ENCODE peak calls at places on chromosomes 5 and 9, in six cellular contexts. Y is HepG2, U is esophagus muscularis mucosa, N is HCT116, G is breast epithelium, X is stomach. J is an unnamed sample.

GRCh38 chr9:72856985-72857631 is 95.7 kb downstream of the ALDH1A1 start:
- DNase-seq in U (no peak), N (peak), G (no peak), Y (peak), X (peak), J (peak)

GRCh38 chr5:113607361-113607760 is 93.9 kb downstream of the YTHDC2 start:
- DNase-seq in U (no peak), N (no peak), X (no peak), G (no peak), Y (no peak), J (no peak)

GRCh38 chr9:128689293-128689770 is 310 bp downstream of the SET start:
- DNase-seq in G (peak), N (no peak), Y (no peak), U (no peak), X (peak), J (peak)

GRCh38 chr5:151718168-151718567 is 31.5 kb upstream of the SPARC start:
- DNase-seq in X (no peak), N (no peak), U (no peak), Y (no peak), G (no peak), J (no peak)

GRCh38 chr5:90161399-90161798 is 248.2 kb downstream of the CETN3 start:
- DNase-seq in Y (peak), X (peak), N (peak), G (no peak), U (no peak), J (no peak)

GRCh38 chr5:1529498-1529897 is 5.7 kb upstream of the LPCAT1 start:
- DNase-seq in Y (no peak), X (no peak), N (no peak), G (no peak), U (no peak), J (no peak)

GRCh38 chr9:89468271-89468960 is 29.5 kb downstream of the SEMA4D start:
- DNase-seq in X (no peak), U (no peak), Y (no peak), G (no peak), N (no peak), J (no peak)

GRCh38 chr9:21017092-21017491 is 14.3 kb downstream of the HACD4 start:
- DNase-seq in N (no peak), U (no peak), Y (no peak), X (no peak), G (no peak), J (no peak)

GRCh38 chr5:417765-418559 is 25.0 kb upstream of the EXOC3 start:
- DNase-seq in X (no peak), N (no peak), Y (no peak), U (no peak), G (no peak), J (no peak)

GRCh38 chr9:119853126-119853525 is 483.9 kb upstream of the BRINP1 start:
- DNase-seq in G (no peak), U (no peak), Y (no peak), X (no peak), N (no peak), J (peak)

GRCh38 chr9:71822455-71822854 is 54.1 kb upstream of the CEMIP2 start:
- DNase-seq in U (no peak), X (no peak), G (no peak), Y (no peak), N (no peak), J (no peak)

GRCh38 chr9:95509851-95510529 is 6.8 kb downstream of the PTCH1 start:
- DNase-seq in X (no peak), Y (no peak), G (no peak), N (no peak), U (no peak), J (no peak)

GRCh38 chr9:106019017-106019692 is 324.8 kb downstream of the TMEM38B start:
- DNase-seq in N (no peak), G (no peak), U (no peak), Y (peak), X (no peak), J (no peak)

GRCh38 chr9:97632406-97632991 is 669 bp downstream of the TSTD2 start:
- DNase-seq in X (peak), Y (no peak), N (no peak), U (no peak), G (peak), J (peak)

GRCh38 chr9:116061546-116062205 is 91.9 kb upstream of the PAPPA start:
- DNase-seq in N (no peak), Y (no peak), G (no peak), U (no peak), X (no peak), J (no peak)
- TF ChIP-seq POLR2AphosphoS5 in N (no peak), Y (no peak), G (no peak), U (no peak), X (no peak), J (no peak)

DNA sequence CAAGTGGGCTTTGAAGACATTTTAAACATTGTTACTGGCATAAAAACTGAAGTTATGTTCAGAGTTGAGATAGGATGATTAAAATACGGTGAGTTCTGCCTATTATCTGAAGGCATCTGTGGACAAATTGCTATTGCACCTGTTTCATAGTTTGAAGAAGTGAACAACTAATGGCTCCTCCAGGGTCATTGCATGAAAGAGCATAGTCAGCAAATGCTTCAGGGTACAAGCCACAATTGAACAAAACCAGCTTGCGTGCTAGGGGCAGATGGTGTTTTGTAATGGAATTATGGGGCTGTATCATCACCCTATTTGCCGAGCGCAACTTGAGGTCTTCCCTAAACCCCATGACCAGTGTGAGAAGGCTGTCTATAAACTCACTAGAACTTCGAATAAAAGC is 369.1 kb downstream of the MTRR start:
- DNase-seq in U (no peak), G (no peak), N (no peak), Y (no peak), X (no peak), J (no peak)
- TF ChIP-seq POLR2A in U (no peak), G (no peak), N (no peak), Y (no peak), X (no peak), J (no peak)

GRCh38 chr5:40911278-40911677 is 2.0 kb downstream of the C7 start:
- DNase-seq in X (no peak), N (no peak), U (no peak), Y (no peak), G (no peak), J (no peak)

GRCh38 chr5:40906351-40906751 is 2.9 kb upstream of the C7 start:
- DNase-seq in Y (peak), G (no peak), X (no peak), U (no peak), N (no peak), J (no peak)

GRCh38 chr5:40904994-40905306 is 4.3 kb upstream of the C7 start:
- DNase-seq in Y (no peak), N (no peak), G (no peak), X (no peak), U (no peak), J (no peak)

GRCh38 chr5:40909723-40910122 is 426 bp downstream of the C7 start:
- DNase-seq in G (no peak), X (no peak), U (no peak), Y (peak), N (no peak), J (no peak)

DNA sequence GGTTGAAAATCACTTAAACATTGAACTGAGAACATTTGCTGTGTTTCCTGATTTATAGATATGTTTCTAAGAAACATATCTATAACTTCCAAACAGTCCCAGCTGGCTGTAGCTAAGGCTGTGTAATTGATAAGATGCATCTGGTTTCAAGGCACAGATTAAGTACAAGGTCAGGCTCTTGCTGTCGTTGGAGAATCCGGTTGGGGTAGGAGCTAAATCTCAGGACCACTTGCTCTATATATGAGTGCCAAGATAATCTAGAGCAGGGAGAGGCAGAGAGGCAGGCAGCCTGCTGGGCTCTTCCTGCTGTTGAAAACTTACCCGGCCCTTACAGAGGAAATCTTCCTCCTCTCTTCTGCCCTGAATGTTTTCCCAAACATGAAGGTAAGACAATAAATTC is at the start of gene C7:
- DNase-seq in U (no peak), X (no peak), N (no peak), G (no peak), Y (peak), J (no peak)
- TF ChIP-seq POLR2AphosphoS5 in U (no peak), X (no peak), N (no peak), G (no peak), Y (no peak), J (no peak)

GRCh38 chr5:159206368-159206767 is 3.0 kb downstream of the RNF145 start:
- DNase-seq in G (no peak), N (no peak), X (no peak), Y (no peak), U (no peak), J (no peak)

GRCh38 chr5:159208508-159209437 is 580 bp downstream of the RNF145 start:
- DNase-seq in X (peak), U (no peak), G (no peak), N (no peak), Y (peak), J (peak)

GRCh38 chr5:159207222-159207615 is 2.1 kb downstream of the RNF145 start:
- DNase-seq in N (no peak), X (no peak), G (no peak), U (no peak), Y (no peak), J (no peak)

GRCh38 chr5:159206818-159207217 is 2.5 kb downstream of the RNF145 start:
- DNase-seq in X (no peak), U (no peak), G (no peak), N (no peak), Y (no peak), J (no peak)

GRCh38 chr5:159207616-159208507 is 1.5 kb downstream of the RNF145 start:
- DNase-seq in G (peak), U (peak), N (peak), X (peak), Y (peak), J (peak)
- TF ChIP-seq POLR2A in G (no peak), U (no peak), N (no peak), X (no peak), Y (peak), J (peak)

GRCh38 chr9:116959775-116960174 is 272.7 kb downstream of the TRIM32 start:
- DNase-seq in Y (no peak), U (no peak), X (no peak), N (no peak), G (no peak), J (no peak)
- TF ChIP-seq POLR2AphosphoS5 in Y (no peak), U (no peak), X (no peak), N (no peak), G (no peak), J (no peak)

GRCh38 chr9:694499-695154 is 146.9 kb upstream of the DMRT1 start:
- DNase-seq in X (no peak), U (no peak), Y (no peak), G (no peak), N (no peak), J (no peak)
- TF ChIP-seq POLR2A in X (no peak), U (no peak), Y (no peak), G (no peak), N (no peak), J (no peak)

GRCh38 chr9:131469369-131469768 is 33.3 kb upstream of the POMT1 start:
- DNase-seq in G (no peak), N (no peak), X (no peak), U (no peak), Y (no peak), J (peak)

GRCh38 chr9:131464354-131465000 is 38.2 kb upstream of the POMT1 start:
- DNase-seq in G (no peak), N (no peak), U (no peak), Y (no peak), X (no peak), J (no peak)

GRCh38 chr9:131469951-131470350 is 32.8 kb upstream of the POMT1 start:
- DNase-seq in Y (no peak), G (no peak), U (no peak), N (no peak), X (no peak), J (no peak)

GRCh38 chr9:131468031-131468430 is 34.7 kb upstream of the POMT1 start:
- DNase-seq in Y (no peak), X (no peak), N (no peak), U (no peak), G (no peak), J (no peak)

GRCh38 chr9:131467214-131467935 is 35.3 kb upstream of the POMT1 start:
- DNase-seq in X (no peak), N (no peak), G (no peak), Y (no peak), U (no peak), J (no peak)
- TF ChIP-seq POLR2AphosphoS5 in X (no peak), N (no peak), G (no peak), Y (no peak), U (no peak), J (no peak)